ENCODE peak calls at places on chromosomes 1 and 21, in eight cellular contexts. V is adipocyte; I is stimulated activated naive CD8-positive, alpha-beta T cell treated with anti-CD3 and anti-CD28 coated beads, Interleukin-15, Interleukin-2, amounts not matched to agents 100 U/mL and 50 U/mL, for 24 hours; H is pancreas; R is transverse colon; L is stimulated activated CD8-positive, alpha-beta memory T cell treated with anti-CD3 and anti-CD28 coated beads, Interleukin-4, amount 100 ng/mL, for 1 hour; K is endothelial cell; D is ELR. O is an unnamed sample.

GRCh38 chr1:17605582-17606344 is 66.3 kb downstream of the ARHGEF10L start:
- DNase-seq in V (no peak), I (no peak), H (peak; percentile 46), R (no peak), L (no peak), K (no peak), D (no peak), O (peak; percentile 39)

GRCh38 chr1:115412286-115412685 is 74.2 kb upstream of the NGF start:
- DNase-seq in V (no peak), I (no peak), H (no peak), R (no peak), L (no peak), K (no peak), D (peak; percentile 40), O (no peak)

GRCh38 chr21:18340387-18340942 is 63.1 kb downstream of the TMPRSS15 start:
- DNase-seq in V (no peak), I (no peak), H (no peak), R (no peak), L (no peak), K (no peak), D (no peak), O (no peak)

GRCh38 chr21:36249576-36250422 is 70.2 kb upstream of the MORC3 start:
- DNase-seq in V (no peak), I (no peak), H (no peak), R (no peak), L (no peak), K (no peak), D (no peak), O (no peak)

GRCh38 chr21:44374601-44375280 is 21.3 kb downstream of the TRPM2 start:
- DNase-seq in V (no peak), I (no peak), H (no peak), R (no peak), L (no peak), K (no peak), D (no peak), O (no peak)

GRCh38 chr21:33069994-33070811 is at the start of gene OLIG1:
- DNase-seq in V (peak; percentile 3), I (peak; percentile 42), H (no peak), R (no peak), L (no peak), K (peak; percentile 67), D (peak; percentile 12), O (peak; percentile 78)

GRCh38 chr1:172833956-172834355 is 175.1 kb downstream of the FASLG start:
- DNase-seq in V (no peak), I (no peak), H (no peak), R (no peak), L (no peak), K (no peak), D (no peak), O (no peak)

GRCh38 chr1:218201004-218201403 is 84.1 kb upstream of the RRP15 start:
- DNase-seq in V (peak; percentile 20), I (no peak), H (no peak), R (no peak), L (no peak), K (no peak), D (no peak), O (peak; percentile 26)

GRCh38 chr1:14345925-14346550 is 252.4 kb upstream of the KAZN start:
- DNase-seq in V (no peak), I (no peak), H (no peak), R (no peak), L (no peak), K (no peak), D (no peak), O (no peak)

GRCh38 chr1:205849619-205850355 is at the start of gene PM20D1:
- DNase-seq in V (peak; percentile 72), I (peak; percentile 70), H (peak; percentile 86), R (peak; percentile 74), L (peak; percentile 59), K (peak; percentile 44), D (no peak), O (peak; percentile 96)

GRCh38 chr1:88851303-88852063 is 39.9 kb downstream of the GTF2B start:
- DNase-seq in V (no peak), I (no peak), H (no peak), R (no peak), L (no peak), K (no peak), D (no peak), O (no peak)

GRCh38 chr1:107523061-107523460 is 382.2 kb downstream of the NTNG1 start:
- DNase-seq in V (no peak), I (no peak), H (no peak), R (no peak), L (no peak), K (no peak), D (no peak), O (no peak)

GRCh38 chr1:177133977-177134538 is 30.5 kb downstream of the ASTN1 start:
- DNase-seq in V (no peak), I (no peak), H (no peak), R (no peak), L (no peak), K (no peak), D (no peak), O (no peak)